ENCODE peak calls at places on chromosomes 5 and 9, in seven cellular contexts. S is pancreas, L is fibroblast of mammary gland, G is hepatocyte, N is AG09319, D is body of pancreas, A is astrocyte. T is an unnamed sample.

GRCh38 chr9:108854094-108854493 is 1.7 kb downstream of the ACTL7B start:
- DNase-seq in G (no peak), D (no peak), S (no peak), N (no peak), L (no peak), A (no peak), T (no peak)

GRCh38 chr5:65961644-65962043 is 35.3 kb downstream of the ERBIN start:
- DNase-seq in N (no peak), S (no peak), D (no peak), G (no peak), L (peak; percentile 74), A (peak; percentile 76), T (no peak)

GRCh38 chr9:122076117-122076516 is 17.0 kb downstream of the TTLL11 start:
- DNase-seq in G (no peak), A (no peak), S (no peak), L (no peak), D (no peak), N (no peak), T (no peak)

GRCh38 chr9:98974994-98975712 is 31.4 kb downstream of the COL15A1 start:
- DNase-seq in L (peak; percentile 68), N (no peak), S (peak; percentile 99), A (peak; percentile 44), D (peak; percentile 93), G (peak; percentile 89), T (peak; percentile 89)

GRCh38 chr9:38619556-38620447 is 594 bp downstream of the ANKRD18A start:
- DNase-seq in A (no peak), L (no peak), D (peak; percentile 47), N (no peak), G (peak; percentile 14), S (peak; percentile 73), T (no peak)

GRCh38 chr9:37037744-37038640 is 3.9 kb upstream of the PAX5 start:
- DNase-seq in A (no peak), G (peak; percentile 23), L (no peak), S (peak; percentile 62), N (no peak), D (no peak), T (no peak)

GRCh38 chr5:7464182-7464581 is 68.2 kb downstream of the ADCY2 start:
- DNase-seq in N (no peak), A (no peak), S (no peak), L (no peak), D (no peak), G (no peak), T (no peak)

GRCh38 chr5:13860176-13860575 is 84.3 kb downstream of the DNAH5 start:
- DNase-seq in L (no peak), A (no peak), N (no peak), G (no peak), D (no peak), S (no peak), T (no peak)

GRCh38 chr5:65925094-65925600 is 1.2 kb upstream of the ERBIN start:
- DNase-seq in D (peak; percentile 67), A (peak; percentile 83), N (no peak), L (peak; percentile 71), S (peak; percentile 77), G (peak; percentile 74), T (no peak)

GRCh38 chr9:5551771-5552170 is 41.4 kb downstream of the PDCD1LG2 start:
- DNase-seq in D (no peak), S (no peak), G (no peak), N (no peak), L (no peak), A (peak; percentile 58), T (no peak)

GRCh38 chr5:73693573-73694061 is 67.6 kb downstream of the ARHGEF28 start:
- DNase-seq in D (peak; percentile 48), A (peak; percentile 18), L (peak; percentile 57), N (no peak), G (peak; percentile 32), S (no peak), T (peak; percentile 86)

GRCh38 chr5:37841223-37841622 is 1.4 kb upstream of the GDNF start:
- DNase-seq in A (peak; percentile 49), G (no peak), L (no peak), D (no peak), S (no peak), N (no peak), T (no peak)

GRCh38 chr9:15115041-15115440 is 192.0 kb downstream of the TTC39B start:
- DNase-seq in G (no peak), N (no peak), D (no peak), S (no peak), A (no peak), L (no peak), T (no peak)

GRCh38 chr9:2496160-2496559 is 125.4 kb upstream of the VLDLR start:
- DNase-seq in S (no peak), N (no peak), A (no peak), L (no peak), D (no peak), G (no peak), T (no peak)

GRCh38 chr5:176559683-176560082 is 10.5 kb downstream of the CDHR2 start:
- DNase-seq in N (no peak), A (no peak), S (no peak), D (no peak), G (no peak), L (no peak), T (no peak)
- TF ChIP-seq CTCF in N (no peak), A (no peak), S (no peak), D (no peak), G (no peak), L (no peak), T (no peak)

GRCh38 chr5:56053363-56053762 is 58.6 kb upstream of the IL6ST start:
- DNase-seq in D (no peak), N (no peak), S (no peak), A (no peak), L (no peak), G (no peak), T (no peak)

GRCh38 chr5:56055859-56056258 is 61.1 kb upstream of the IL6ST start:
- DNase-seq in D (no peak), A (no peak), N (no peak), G (no peak), L (no peak), S (no peak), T (no peak)

GRCh38 chr5:56056875-56057274 is 62.1 kb upstream of the IL6ST start:
- DNase-seq in A (no peak), N (no peak), G (no peak), D (no peak), S (no peak), L (no peak), T (no peak)

GRCh38 chr5:56054651-56055050 is 59.9 kb upstream of the IL6ST start:
- DNase-seq in A (no peak), G (no peak), N (no peak), S (no peak), D (no peak), L (peak; percentile 81), T (no peak)

DNA sequence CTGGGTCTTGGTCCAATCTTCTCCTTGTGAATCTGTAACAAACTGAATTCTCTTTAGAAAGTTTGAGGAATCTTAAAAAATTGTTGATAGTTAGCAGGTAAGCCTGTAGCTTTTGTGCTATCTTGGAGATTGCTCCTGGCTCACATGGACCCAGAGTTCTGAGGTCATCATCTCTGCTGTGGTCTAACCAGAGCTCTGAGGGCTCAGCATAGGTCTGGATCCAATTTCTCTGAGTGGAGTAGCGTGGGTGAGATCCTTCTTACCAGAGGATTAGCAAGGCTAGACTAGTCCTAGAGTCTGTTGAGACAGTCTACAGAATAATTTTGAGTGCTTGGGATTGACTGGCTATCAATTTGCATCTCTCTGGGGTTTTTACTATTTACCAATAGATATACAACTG is 60.5 kb upstream of the IL6ST start:
- DNase-seq in G (no peak), S (no peak), N (no peak), D (no peak), L (peak; percentile 85), A (peak; percentile 29), T (no peak)
- TF ChIP-seq CTCF in G (no peak), S (no peak), N (no peak), D (no peak), L (no peak), A (no peak), T (no peak)

GRCh38 chr9:97790542-97790941 is 62.5 kb upstream of the FOXE1 start:
- DNase-seq in S (no peak), L (no peak), N (no peak), D (no peak), G (no peak), A (no peak), T (no peak)

GRCh38 chr9:97788763-97789663 is 64.0 kb upstream of the FOXE1 start:
- DNase-seq in D (no peak), L (no peak), S (no peak), G (peak; percentile 55), N (no peak), A (no peak), T (no peak)

GRCh38 chr9:97781902-97782301 is 71.1 kb upstream of the FOXE1 start:
- DNase-seq in G (no peak), N (no peak), A (no peak), S (no peak), D (no peak), L (no peak), T (no peak)

GRCh38 chr9:97787551-97787950 is 65.5 kb upstream of the FOXE1 start:
- DNase-seq in S (no peak), A (no peak), D (no peak), N (no peak), G (no peak), L (no peak), T (no peak)

DNA sequence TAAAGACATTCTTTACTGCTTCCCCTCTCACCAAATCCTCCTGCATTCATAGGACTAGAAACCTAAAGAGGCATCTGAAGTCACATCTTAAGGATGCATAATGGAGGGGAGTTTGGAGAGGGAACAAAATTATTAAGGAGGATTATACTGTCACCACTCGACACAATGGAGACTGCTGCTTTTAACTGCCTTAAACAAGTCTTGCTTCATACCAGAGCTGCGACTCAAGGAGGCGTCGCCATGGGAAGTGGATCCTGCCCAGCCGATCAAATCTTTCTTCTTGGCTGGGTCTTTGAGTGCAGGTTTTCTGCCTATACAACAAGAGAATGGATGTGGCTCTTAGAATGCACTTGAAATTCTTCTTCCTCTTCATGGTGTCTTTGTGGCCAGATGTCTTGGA is 66.7 kb upstream of the FOXE1 start:
- DNase-seq in N (no peak), A (no peak), L (no peak), G (no peak), S (no peak), D (no peak), T (no peak)
- TF ChIP-seq CTCF in N (no peak), A (no peak), L (no peak), G (no peak), S (no peak), D (no peak), T (no peak)

DNA sequence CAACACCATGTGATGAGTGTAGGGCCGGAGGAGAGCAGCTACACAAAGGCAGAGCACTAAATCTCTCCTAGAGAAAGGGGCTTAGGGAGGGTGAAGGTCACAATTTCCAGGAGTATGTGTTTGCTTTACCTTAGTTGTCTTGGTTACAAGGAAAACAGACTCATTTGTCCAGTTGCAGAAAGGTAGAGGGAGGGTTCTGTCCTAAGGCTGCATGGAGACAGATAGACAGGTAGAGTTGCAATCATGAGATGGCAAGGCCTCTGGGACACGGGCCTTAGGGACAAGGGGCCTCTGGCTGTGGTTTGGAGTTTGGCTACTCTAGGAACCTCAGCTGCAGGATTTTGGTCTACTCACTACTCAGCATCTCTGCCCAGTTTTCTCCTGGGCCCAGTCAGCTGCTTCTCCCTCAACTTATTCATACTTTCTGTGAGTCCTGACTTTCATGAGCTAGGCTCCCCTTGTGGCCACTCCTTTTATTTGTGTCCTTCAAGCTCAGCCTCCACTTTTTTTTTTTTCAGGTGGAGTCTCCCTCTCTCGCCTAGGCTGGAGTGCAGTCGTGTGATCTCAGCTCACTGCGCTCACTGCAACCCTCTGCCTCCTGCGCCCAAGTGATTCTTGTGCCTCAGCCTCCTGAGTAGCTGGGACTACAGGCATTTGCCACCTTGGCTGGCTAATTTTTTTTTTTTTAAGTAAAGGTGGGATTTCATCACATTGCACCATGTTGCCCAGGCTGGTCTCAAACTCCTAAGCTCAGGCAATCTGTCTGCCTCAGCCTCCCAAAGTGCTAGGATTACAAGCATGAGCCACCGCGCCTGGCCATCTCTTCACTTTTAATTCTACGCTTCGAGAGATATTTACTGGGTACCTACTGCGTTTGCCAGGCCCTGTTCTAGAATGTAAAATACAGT is 76.6 kb downstream of the PTPDC1 start:
- DNase-seq in D (no peak), S (no peak), L (no peak), G (peak; percentile 27), A (no peak), N (no peak), T (no peak)
- TF ChIP-seq CTCF in D (no peak), S (no peak), L (peak; percentile 17), G (no peak), A (no peak), N (no peak), T (no peak)

T was measured in ovary.